ENCODE peak calls at places on chromosome 4, in six cellular contexts. One of them, this sample, is unnamed.

GRCh38 chr4:176084769-176085168 is 19.1 kb downstream of the WDR17 start:
- DNase-seq in H9: no peak
- DNase-seq in mesendoderm: no peak
- DNase-seq in H1: no peak
- DNase-seq in trophoblast cell: no peak
- DNase-seq in IMR-90: no peak
- DNase-seq in this sample: no peak

GRCh38 chr4:66911898-66912297 is 633.4 kb downstream of the CENPC start:
- DNase-seq in mesendoderm: no peak
- DNase-seq in H1: no peak
- DNase-seq in trophoblast cell: no peak
- DNase-seq in IMR-90: no peak
- DNase-seq in H9: no peak
- DNase-seq in this sample: no peak

GRCh38 chr4:99653921-99654890 is 3.4 kb downstream of the C4orf54 start:
- DNase-seq in mesendoderm: no peak
- DNase-seq in H1: no peak
- DNase-seq in IMR-90: no peak
- DNase-seq in trophoblast cell: no peak
- DNase-seq in H9: no peak
- DNase-seq in this sample: no peak

GRCh38 chr4:174036111-174036510 is 247.4 kb downstream of the FBXO8 start:
- DNase-seq in mesendoderm: peak
- DNase-seq in H1: no peak
- DNase-seq in trophoblast cell: peak
- DNase-seq in IMR-90: no peak
- DNase-seq in H9: no peak
- DNase-seq in this sample: no peak

GRCh38 chr4:11614426-11614825 is 185.7 kb upstream of the HS3ST1 start:
- DNase-seq in trophoblast cell: peak
- DNase-seq in mesendoderm: peak
- DNase-seq in IMR-90: peak
- DNase-seq in H9: no peak
- DNase-seq in H1: no peak
- DNase-seq in this sample: no peak

GRCh38 chr4:4395849-4396627 is 9.1 kb downstream of the NSG1 start:
- DNase-seq in mesendoderm: peak
- DNase-seq in H9: peak
- DNase-seq in IMR-90: peak
- DNase-seq in trophoblast cell: no peak
- DNase-seq in H1: peak
- DNase-seq in this sample: no peak

GRCh38 chr4:66653937-66654336 is 891.4 kb downstream of the CENPC start:
- DNase-seq in mesendoderm: no peak
- DNase-seq in H9: no peak
- DNase-seq in IMR-90: no peak
- DNase-seq in trophoblast cell: no peak
- DNase-seq in H1: no peak
- DNase-seq in this sample: no peak

GRCh38 chr4:87060957-87061356 is 126.1 kb downstream of the AFF1 start:
- DNase-seq in IMR-90: peak
- DNase-seq in H9: no peak
- DNase-seq in mesendoderm: no peak
- DNase-seq in trophoblast cell: no peak
- DNase-seq in H1: no peak
- DNase-seq in this sample: no peak

GRCh38 chr4:56656346-56656643 is 24.8 kb downstream of the HOPX start:
- DNase-seq in H1: no peak
- DNase-seq in H9: no peak
- DNase-seq in IMR-90: no peak
- DNase-seq in trophoblast cell: no peak
- DNase-seq in mesendoderm: no peak
- DNase-seq in this sample: no peak

GRCh38 chr4:128841402-128841801 is 31.9 kb downstream of the JADE1 start:
- DNase-seq in trophoblast cell: peak
- DNase-seq in IMR-90: no peak
- DNase-seq in H9: no peak
- DNase-seq in H1: no peak
- DNase-seq in mesendoderm: no peak
- DNase-seq in this sample: no peak

GRCh38 chr4:166527500-166527899 is 654.5 kb downstream of the TLL1 start:
- DNase-seq in IMR-90: no peak
- DNase-seq in H1: no peak
- DNase-seq in trophoblast cell: peak
- DNase-seq in H9: peak
- DNase-seq in mesendoderm: peak
- DNase-seq in this sample: no peak

GRCh38 chr4:8330821-8331566 is 61.4 kb downstream of the HTRA3 start:
- DNase-seq in H9: no peak
- DNase-seq in trophoblast cell: no peak
- DNase-seq in mesendoderm: no peak
- DNase-seq in H1: no peak
- DNase-seq in IMR-90: no peak
- DNase-seq in this sample: no peak

GRCh38 chr4:88659061-88659889 is 38.4 kb downstream of the NAP1L5 start:
- DNase-seq in H1: no peak
- DNase-seq in mesendoderm: peak
- DNase-seq in H9: peak
- DNase-seq in IMR-90: peak
- DNase-seq in trophoblast cell: peak
- DNase-seq in this sample: peak

GRCh38 chr4:101292901-101293300 is 54.4 kb downstream of the PPP3CA start:
- DNase-seq in H1: no peak
- DNase-seq in H9: no peak
- DNase-seq in trophoblast cell: no peak
- DNase-seq in IMR-90: peak
- DNase-seq in mesendoderm: no peak
- DNase-seq in this sample: no peak

GRCh38 chr4:55345980-55346850 is at the start of gene SRD5A3:
- DNase-seq in mesendoderm: peak
- DNase-seq in H1: peak
- DNase-seq in IMR-90: peak
- DNase-seq in trophoblast cell: peak
- DNase-seq in H9: peak
- DNase-seq in this sample: peak

GRCh38 chr4:61556277-61556676 is 356.2 kb downstream of the ADGRL3 start:
- DNase-seq in IMR-90: no peak
- DNase-seq in H1: no peak
- DNase-seq in trophoblast cell: no peak
- DNase-seq in mesendoderm: peak
- DNase-seq in H9: no peak
- DNase-seq in this sample: no peak

GRCh38 chr4:184331155-184331995 is 113.7 kb upstream of the ENPP6 start:
- DNase-seq in H9: no peak
- DNase-seq in trophoblast cell: peak
- DNase-seq in IMR-90: peak
- DNase-seq in mesendoderm: no peak
- DNase-seq in H1: no peak
- DNase-seq in this sample: no peak

GRCh38 chr4:152605641-152606304 is 69.9 kb upstream of the FBXW7 start:
- DNase-seq in IMR-90: peak
- DNase-seq in H1: no peak
- DNase-seq in trophoblast cell: no peak
- DNase-seq in mesendoderm: peak
- DNase-seq in H9: no peak
- DNase-seq in this sample: no peak

GRCh38 chr4:128060130-128060619 is 937 bp upstream of the LARP1B start:
- DNase-seq in H9: no peak
- DNase-seq in mesendoderm: no peak
- DNase-seq in H1: peak
- DNase-seq in IMR-90: peak
- DNase-seq in trophoblast cell: no peak
- DNase-seq in this sample: no peak

GRCh38 chr4:48664938-48665337 is 115.1 kb downstream of the FRYL start:
- DNase-seq in H1: no peak
- DNase-seq in trophoblast cell: no peak
- DNase-seq in H9: no peak
- DNase-seq in mesendoderm: no peak
- DNase-seq in IMR-90: no peak
- DNase-seq in this sample: no peak

GRCh38 chr4:6829077-6829476 is 46.5 kb downstream of the KIAA0232 start:
- DNase-seq in IMR-90: no peak
- DNase-seq in trophoblast cell: no peak
- DNase-seq in H1: no peak
- DNase-seq in mesendoderm: no peak
- DNase-seq in H9: no peak
- DNase-seq in this sample: no peak

GRCh38 chr4:100289530-100289888 is 99.2 kb upstream of the DDIT4L start:
- DNase-seq in mesendoderm: peak
- DNase-seq in H1: no peak
- DNase-seq in trophoblast cell: peak
- DNase-seq in H9: no peak
- DNase-seq in IMR-90: no peak
- DNase-seq in this sample: no peak

GRCh38 chr4:54099287-54099958 is 540 bp upstream of the GSX2 start:
- DNase-seq in trophoblast cell: peak
- DNase-seq in IMR-90: no peak
- DNase-seq in H1: peak
- DNase-seq in H9: peak
- DNase-seq in mesendoderm: peak
- DNase-seq in this sample: no peak

GRCh38 chr4:76377922-76378321 is 43.0 kb downstream of the CCDC158 start:
- DNase-seq in H1: peak
- DNase-seq in mesendoderm: peak
- DNase-seq in trophoblast cell: no peak
- DNase-seq in IMR-90: peak
- DNase-seq in H9: no peak
- DNase-seq in this sample: peak

GRCh38 chr4:114597410-114598115 is 1.0 kb upstream of the UGT8 start:
- DNase-seq in H1: no peak
- DNase-seq in mesendoderm: no peak
- DNase-seq in trophoblast cell: no peak
- DNase-seq in H9: no peak
- DNase-seq in IMR-90: no peak
- DNase-seq in this sample: peak

GRCh38 chr4:6331018-6331417 is 61.4 kb downstream of the WFS1 start:
- DNase-seq in H1: peak
- DNase-seq in mesendoderm: peak
- DNase-seq in trophoblast cell: peak
- DNase-seq in H9: peak
- DNase-seq in IMR-90: peak
- DNase-seq in this sample: no peak

GRCh38 chr4:30555778-30556177 is 164.4 kb upstream of the PCDH7 start:
- DNase-seq in IMR-90: no peak
- DNase-seq in H1: no peak
- DNase-seq in trophoblast cell: no peak
- DNase-seq in H9: no peak
- DNase-seq in mesendoderm: no peak
- DNase-seq in this sample: no peak

GRCh38 chr4:30553151-30553550 is 167.0 kb upstream of the PCDH7 start:
- DNase-seq in trophoblast cell: no peak
- DNase-seq in mesendoderm: no peak
- DNase-seq in H9: no peak
- DNase-seq in IMR-90: no peak
- DNase-seq in H1: no peak
- DNase-seq in this sample: no peak

DNA sequence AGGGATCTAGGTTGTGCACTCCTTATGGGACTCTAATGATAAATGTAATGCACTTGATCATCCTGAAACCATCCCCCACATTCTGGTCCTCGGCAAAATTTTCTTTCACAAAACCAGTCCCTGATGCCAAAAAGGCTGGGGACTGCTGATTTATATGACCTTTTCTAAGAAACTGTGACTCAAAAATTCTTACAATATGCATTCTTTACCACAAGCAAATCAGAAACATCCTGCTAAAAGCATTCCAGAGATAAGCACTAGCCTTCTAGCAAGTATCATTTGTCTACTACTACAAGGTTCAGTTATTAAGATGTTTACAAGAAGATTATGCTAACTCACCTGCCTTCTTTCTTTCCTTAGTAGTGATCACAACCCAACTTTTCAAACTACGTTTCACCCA is 166.4 kb upstream of the PCDH7 start:
- DNase-seq in IMR-90: peak
- DNase-seq in trophoblast cell: no peak
- DNase-seq in H1: no peak
- DNase-seq in mesendoderm: peak
- DNase-seq in H9: no peak
- DNase-seq in this sample: no peak
- H4K8ac ChIP-seq in IMR-90: no peak
- H4K8ac ChIP-seq in trophoblast cell: peak
- H4K8ac ChIP-seq in H1: no peak
- H4K8ac ChIP-seq in mesendoderm: no peak
- H4K8ac ChIP-seq in H9: no peak
- H4K8ac ChIP-seq in this sample: no peak

GRCh38 chr4:98536631-98537030 is 121.8 kb downstream of the TSPAN5 start:
- DNase-seq in H1: peak
- DNase-seq in trophoblast cell: no peak
- DNase-seq in H9: peak
- DNase-seq in IMR-90: no peak
- DNase-seq in mesendoderm: peak
- DNase-seq in this sample: no peak
- H3K4me2 ChIP-seq in H1: peak
- H3K4me2 ChIP-seq in trophoblast cell: no peak
- H3K4me2 ChIP-seq in H9: no peak
- H3K4me2 ChIP-seq in IMR-90: no peak
- H3K4me2 ChIP-seq in mesendoderm: no peak
- H3K4me2 ChIP-seq in this sample: no peak

DNA sequence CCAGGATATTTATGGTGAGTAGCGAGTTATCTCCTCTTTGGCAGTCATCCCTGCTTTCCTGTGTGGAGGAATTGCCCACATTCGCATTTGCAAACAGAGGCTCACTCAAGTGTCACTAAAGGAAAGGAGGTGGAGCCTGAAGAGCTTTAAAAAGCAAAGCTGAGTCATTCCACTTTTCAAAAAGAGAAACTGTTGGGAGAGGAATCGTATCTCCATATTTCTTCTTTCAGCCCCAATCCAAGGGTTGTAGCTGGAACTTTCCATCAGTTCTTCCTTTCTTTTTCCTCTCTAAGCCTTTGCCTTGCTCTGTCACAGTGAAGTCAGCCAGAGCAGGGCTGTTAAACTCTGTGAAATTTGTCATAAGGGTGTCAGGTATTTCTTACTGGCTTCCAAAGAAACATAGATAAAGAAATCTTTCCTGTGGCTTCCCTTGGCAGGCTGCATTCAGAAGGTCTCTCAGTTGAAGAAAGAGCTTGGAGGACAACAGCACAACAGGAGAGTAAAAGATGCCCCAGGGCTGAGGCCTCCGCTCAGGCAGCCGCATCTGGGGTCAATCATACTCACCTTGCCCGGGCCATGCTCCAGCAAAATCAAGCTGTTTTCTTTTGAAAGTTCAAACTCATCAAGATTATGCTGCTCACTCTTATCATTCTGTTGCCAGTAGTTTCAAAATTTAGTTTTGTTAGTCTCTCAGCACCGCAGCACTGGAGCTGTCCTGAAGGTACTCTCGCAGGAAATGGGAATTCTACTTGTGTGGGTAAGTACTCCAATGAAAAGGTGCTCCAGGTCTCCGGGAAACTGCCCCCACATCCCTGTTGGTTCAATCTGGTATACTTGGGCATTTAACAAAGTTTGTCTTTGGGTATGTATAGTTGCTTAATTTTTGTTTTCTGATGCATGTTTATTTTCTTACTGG is at the start of gene EGF:
- DNase-seq in H1: no peak
- DNase-seq in IMR-90: peak
- DNase-seq in trophoblast cell: no peak
- DNase-seq in mesendoderm: peak
- DNase-seq in H9: no peak
- DNase-seq in this sample: peak
- H4K8ac ChIP-seq in H1: no peak
- H4K8ac ChIP-seq in IMR-90: no peak
- H4K8ac ChIP-seq in trophoblast cell: no peak
- H4K8ac ChIP-seq in mesendoderm: no peak
- H4K8ac ChIP-seq in H9: no peak
- H4K8ac ChIP-seq in this sample: no peak

GRCh38 chr4:33911951-33912350 is 2332.4 kb downstream of the ARAP2 start:
- DNase-seq in H1: no peak
- DNase-seq in mesendoderm: no peak
- DNase-seq in trophoblast cell: no peak
- DNase-seq in H9: no peak
- DNase-seq in IMR-90: no peak
- DNase-seq in this sample: no peak
- H3K4me2 ChIP-seq in H1: no peak
- H3K4me2 ChIP-seq in mesendoderm: no peak
- H3K4me2 ChIP-seq in trophoblast cell: no peak
- H3K4me2 ChIP-seq in H9: no peak
- H3K4me2 ChIP-seq in IMR-90: no peak
- H3K4me2 ChIP-seq in this sample: no peak

This sample was measured in neuronal stem cell.